ENCODE peak calls at places on chromosome 6, in four cellular contexts. V, U, K and S are unnamed samples.

GRCh38 chr6:80641591-80641990 is 535.1 kb downstream of the BCKDHB start:
- DNase-seq in V (no peak), U (no peak), K (no peak), S (no peak)

GRCh38 chr6:166360243-166361079 is 18.1 kb upstream of the SFT2D1 start:
- DNase-seq in V (no peak), U (no peak), K (no peak), S (no peak)

GRCh38 chr6:28988536-28989415 is 16.3 kb downstream of the ZNF311 start:
- DNase-seq in V (peak), U (peak), K (peak), S (no peak)

GRCh38 chr6:4635666-4636065 is 140.5 kb upstream of the CDYL start:
- DNase-seq in V (no peak), U (no peak), K (no peak), S (no peak)

GRCh38 chr6:108123516-108123929 is 42.3 kb upstream of the NR2E1 start:
- DNase-seq in V (no peak), U (no peak), K (no peak), S (peak)

GRCh38 chr6:170049641-170050491 is 241.0 kb downstream of the DLL1 start:
- DNase-seq in V (peak), U (peak), K (peak), S (no peak)

GRCh38 chr6:143634486-143634885 is 43.3 kb upstream of the PHACTR2 start:
- DNase-seq in V (no peak), U (no peak), K (no peak), S (peak)

GRCh38 chr6:106773956-106774629 is 144.7 kb downstream of the QRSL1 start:
- DNase-seq in V (no peak), U (no peak), K (no peak), S (peak)

GRCh38 chr6:96394727-96395126 is 126.9 kb upstream of the UFL1 start:
- DNase-seq in V (no peak), U (no peak), K (no peak), S (peak)

GRCh38 chr6:43250992-43251373 is 7.7 kb downstream of the TTBK1 start:
- DNase-seq in V (no peak), U (no peak), K (no peak), S (no peak)

GRCh38 chr6:73452107-73452461 is at the start of gene CGAS:
- DNase-seq in V (peak), U (peak), K (peak), S (peak)

GRCh38 chr6:43773050-43773956 is 3.3 kb downstream of the VEGFA start:
- DNase-seq in V (peak), U (peak), K (peak), S (peak)

GRCh38 chr6:107531868-107532267 is 42.0 kb downstream of the SOBP start:
- DNase-seq in V (no peak), U (no peak), K (no peak), S (no peak)

GRCh38 chr6:82072771-82073170 is 174.8 kb downstream of the IBTK start:
- DNase-seq in V (no peak), U (no peak), K (no peak), S (no peak)

GRCh38 chr6:52598123-52598823 is 21.4 kb upstream of the TRAM2 start:
- DNase-seq in V (no peak), U (peak), K (peak), S (peak)

GRCh38 chr6:6994796-6995195 is 113.0 kb upstream of the RREB1 start:
- DNase-seq in V (no peak), U (no peak), K (no peak), S (no peak)

GRCh38 chr6:10722570-10722819 is 375 bp upstream of the TMEM14C start:
- DNase-seq in V (no peak), U (no peak), K (no peak), S (no peak)

GRCh38 chr6:150492507-150492906 is 107.2 kb upstream of the PLEKHG1 start:
- DNase-seq in V (no peak), U (no peak), K (no peak), S (no peak)

GRCh38 chr6:138372711-138373463 is 4.8 kb upstream of the SMIM28 start:
- DNase-seq in V (no peak), U (no peak), K (no peak), S (no peak)

GRCh38 chr6:132780770-132781371 is 17.6 kb downstream of the SLC18B1 start:
- DNase-seq in V (no peak), U (no peak), K (no peak), S (no peak)

GRCh38 chr6:119209452-119210205 is 131.2 kb upstream of the FAM184A start:
- DNase-seq in V (no peak), U (no peak), K (no peak), S (no peak)

GRCh38 chr6:109772961-109773431 is 81.9 kb downstream of the FIG4 start:
- DNase-seq in V (no peak), U (peak), K (no peak), S (peak)

GRCh38 chr6:20840675-20841074 is 306.4 kb downstream of the CDKAL1 start:
- DNase-seq in V (no peak), U (no peak), K (no peak), S (no peak)

GRCh38 chr6:43074847-43075741 is 1.0 kb upstream of the PTK7 start:
- DNase-seq in V (no peak), U (no peak), K (no peak), S (no peak)

GRCh38 chr6:168528457-168529095 is 87.6 kb downstream of the SMOC2 start:
- DNase-seq in V (no peak), U (no peak), K (no peak), S (no peak)

GRCh38 chr6:53042112-53042511 is 23.1 kb upstream of the FBXO9 start:
- DNase-seq in V (no peak), U (no peak), K (no peak), S (no peak)

GRCh38 chr6:134848076-134848475 is 101.8 kb downstream of the ALDH8A1 start:
- DNase-seq in V (no peak), U (no peak), K (no peak), S (peak)

GRCh38 chr6:21664263-21665081 is 70.9 kb downstream of the SOX4 start:
- DNase-seq in V (no peak), U (peak), K (no peak), S (peak)